ENCODE peak calls at places on chromosome 13, in eight cellular contexts. Q, T, W, J, V, F, L and U are unnamed samples.

GRCh38 chr13:21243045-21243842 is 66.8 kb downstream of the MRPL57 start:
- DNase-seq in Q (no peak), T (no peak), W (no peak), J (no peak), V (no peak), F (no peak), L (no peak), U (no peak)

GRCh38 chr13:114341003-114341777 is 26.9 kb downstream of the CHAMP1 start:
- DNase-seq in Q (no peak), T (no peak), W (no peak), J (no peak), V (no peak), F (no peak), L (no peak), U (no peak)

GRCh38 chr13:52405767-52406494 is at the start of gene THSD1:
- DNase-seq in Q (peak; percentile 28), T (no peak), W (peak; percentile 7), J (no peak), V (peak; percentile 78), F (peak; percentile 55), L (peak; percentile 58), U (peak; percentile 12)

GRCh38 chr13:70490320-70490935 is 382.2 kb upstream of the KLHL1 start:
- DNase-seq in Q (no peak), T (no peak), W (no peak), J (no peak), V (no peak), F (no peak), L (no peak), U (no peak)

GRCh38 chr13:112861876-112862615 is 107.0 kb upstream of the MCF2L start:
- DNase-seq in Q (peak; percentile 34), T (no peak), W (no peak), J (no peak), V (no peak), F (no peak), L (no peak), U (no peak)

GRCh38 chr13:60765700-60766411 is 368.8 kb downstream of the TDRD3 start:
- DNase-seq in Q (peak; percentile 32), T (no peak), W (no peak), J (peak; percentile 28), V (no peak), F (no peak), L (no peak), U (no peak)

GRCh38 chr13:47239025-47239424 is 342.2 kb upstream of the HTR2A start:
- DNase-seq in Q (no peak), T (no peak), W (no peak), J (no peak), V (no peak), F (no peak), L (no peak), U (no peak)

GRCh38 chr13:23418776-23419683 is 14.5 kb downstream of the SACS start:
- DNase-seq in Q (no peak), T (no peak), W (no peak), J (no peak), V (no peak), F (no peak), L (no peak), U (no peak)

GRCh38 chr13:37640499-37640898 is 41.9 kb upstream of the POSTN start:
- DNase-seq in Q (peak; percentile 43), T (peak; percentile 46), W (no peak), J (peak; percentile 75), V (no peak), F (peak; percentile 81), L (peak; percentile 82), U (no peak)

GRCh38 chr13:48818495-48818961 is 157.2 kb upstream of the FNDC3A start:
- DNase-seq in Q (no peak), T (peak; percentile 88), W (no peak), J (peak; percentile 96), V (peak; percentile 15), F (peak; percentile 99), L (peak; percentile 97), U (no peak)

GRCh38 chr13:20424959-20425358 is 100.7 kb downstream of the CRYL1 start:
- DNase-seq in Q (no peak), T (no peak), W (no peak), J (no peak), V (no peak), F (peak; percentile 58), L (no peak), U (no peak)

GRCh38 chr13:34914416-34914815 is 27.7 kb upstream of the NBEA start:
- DNase-seq in Q (no peak), T (no peak), W (no peak), J (no peak), V (no peak), F (no peak), L (peak; percentile 8), U (no peak)

GRCh38 chr13:20426766-20427448 is 98.8 kb downstream of the CRYL1 start:
- DNase-seq in Q (no peak), T (no peak), W (no peak), J (peak; percentile 24), V (no peak), F (peak; percentile 89), L (peak; percentile 12), U (no peak)

GRCh38 chr13:101706651-101707050 is 254.2 kb downstream of the ITGBL1 start:
- DNase-seq in Q (peak; percentile 33), T (peak; percentile 86), W (no peak), J (peak; percentile 79), V (peak; percentile 71), F (peak; percentile 99), L (peak; percentile 90), U (no peak)

GRCh38 chr13:46962286-46962941 is 65.6 kb upstream of the HTR2A start:
- DNase-seq in Q (no peak), T (no peak), W (no peak), J (peak; percentile 41), V (no peak), F (peak; percentile 89), L (peak; percentile 52), U (no peak)

GRCh38 chr13:73056054-73056962 is 2.5 kb upstream of the KLF5 start:
- DNase-seq in Q (no peak), T (no peak), W (no peak), J (peak; percentile 64), V (peak; percentile 31), F (peak; percentile 80), L (peak; percentile 84), U (no peak)

GRCh38 chr13:95573226-95573625 is 20.7 kb downstream of the CLDN10 start:
- DNase-seq in Q (no peak), T (no peak), W (no peak), J (no peak), V (no peak), F (peak; percentile 48), L (peak; percentile 23), U (no peak)

GRCh38 chr13:25375727-25376358 is 4.1 kb downstream of the ATP8A2 start:
- DNase-seq in Q (peak; percentile 59), T (peak; percentile 7), W (peak; percentile 6), J (peak; percentile 54), V (peak; percentile 35), F (peak; percentile 46), L (peak; percentile 45), U (peak; percentile 33)

GRCh38 chr13:33931397-33931987 is 113.5 kb downstream of the RFC3 start:
- DNase-seq in Q (peak; percentile 28), T (no peak), W (no peak), J (peak; percentile 67), V (peak; percentile 0), F (peak; percentile 57), L (peak; percentile 71), U (no peak)

GRCh38 chr13:26021956-26022355 is 29.9 kb downstream of the SHISA2 start:
- DNase-seq in Q (no peak), T (no peak), W (no peak), J (no peak), V (no peak), F (no peak), L (no peak), U (no peak)

GRCh38 chr13:57326532-57326931 is 159.5 kb downstream of the PRR20E start:
- DNase-seq in Q (no peak), T (no peak), W (no peak), J (no peak), V (no peak), F (no peak), L (no peak), U (no peak)

GRCh38 chr13:44257806-44258205 is 115.8 kb upstream of the SERP2 start:
- DNase-seq in Q (no peak), T (no peak), W (no peak), J (peak; percentile 47), V (no peak), F (peak; percentile 41), L (no peak), U (no peak)